ENCODE peak calls at places on chromosomes 4 and X, in four cellular contexts. V is IMR-90, Q is tibial nerve, N is right lobe of liver. O is an unnamed sample.

GRCh38 chrX:53440101-53440500 is 5.9 kb upstream of the HSD17B10 start:
- DNase-seq in V (no peak), Q (no peak), N (no peak), O (no peak)

GRCh38 chrX:79181401-79181800 is 36.9 kb downstream of the GPR174 start:
- DNase-seq in V (no peak), Q (no peak), N (no peak), O (no peak)

GRCh38 chrX:17164936-17165335 is 210.1 kb upstream of the NHS start:
- DNase-seq in V (no peak), Q (no peak), N (no peak), O (no peak)

GRCh38 chrX:109629310-109629709 is 4.3 kb upstream of the KCNE5 start:
- DNase-seq in V (no peak), Q (no peak), N (no peak), O (no peak)

GRCh38 chr4:133808151-133808550 is 393.4 kb downstream of the PABPC4L start:
- DNase-seq in V (peak), Q (no peak), N (no peak), O (no peak)

GRCh38 chrX:16552546-16552945 is 97.4 kb upstream of the S100G start:
- DNase-seq in V (peak), Q (no peak), N (no peak), O (no peak)

GRCh38 chr4:109434793-109435080 is 1.1 kb downstream of the SEC24B start:
- DNase-seq in V (peak), Q (no peak), N (no peak), O (no peak)

GRCh38 chrX:22063284-22063683 is 31.2 kb downstream of the PHEX start:
- DNase-seq in V (no peak), Q (no peak), N (no peak), O (no peak)

GRCh38 chr4:82721819-82722423 is 76.7 kb downstream of the SCD5 start:
- DNase-seq in V (peak), Q (no peak), N (no peak), O (no peak)

GRCh38 chrX:72268601-72269365 is 8.3 kb downstream of the RPS4X start:
- DNase-seq in V (peak), Q (no peak), N (no peak), O (no peak)

GRCh38 chr4:84467601-84468000 is 31.5 kb downstream of the NKX6-1 start:
- DNase-seq in V (no peak), Q (no peak), N (no peak), O (no peak)

GRCh38 chr4:115113382-115114106 is at the start of gene NDST4:
- DNase-seq in V (no peak), Q (no peak), N (no peak), O (no peak)
- H3K4me3 ChIP-seq in V (no peak), Q (peak), N (no peak), O (no peak)

GRCh38 chr4:15420642-15421041 is 7.2 kb upstream of the C1QTNF7 start:
- DNase-seq in V (peak), Q (no peak), N (no peak), O (no peak)
- TF ChIP-seq CTCF in V (no peak), Q (no peak), N (no peak), O (no peak)

GRCh38 chr4:38782452-38783108 is at the start of gene TLR10:
- DNase-seq in V (peak), Q (no peak), N (peak), O (peak)
- TF ChIP-seq POLR2A in V (no peak), Q (no peak), N (no peak), O (no peak)

GRCh38 chr4:41212221-41213203 is 1.8 kb downstream of the APBB2 start:
- DNase-seq in V (peak), Q (no peak), N (peak), O (no peak)
- H3K4me3 ChIP-seq in V (peak), Q (peak), N (peak), O (no peak)

DNA sequence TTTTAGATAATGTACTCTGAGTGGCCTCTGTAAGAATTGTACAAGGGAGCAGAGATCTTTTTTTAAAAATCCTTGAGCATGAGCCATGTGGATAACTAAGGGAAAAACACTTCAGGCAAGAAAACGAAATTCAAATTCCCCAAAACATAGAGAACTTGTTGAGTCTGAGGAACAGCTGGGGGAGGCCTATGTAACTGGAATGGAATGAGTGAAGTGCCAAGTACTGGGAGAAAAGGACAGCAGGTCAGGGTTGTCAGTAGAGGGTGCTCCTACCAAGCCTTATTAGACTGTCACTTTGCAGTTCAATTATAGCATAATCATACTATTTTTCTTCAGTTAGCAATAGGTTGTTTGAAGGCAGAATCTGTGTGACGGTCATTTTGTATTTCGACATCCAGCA is 135.1 kb downstream of the ARHGAP6 start:
- DNase-seq in V (peak), Q (no peak), N (no peak), O (no peak)
- TF ChIP-seq CTCF in V (peak), Q (no peak), N (no peak), O (no peak)

GRCh38 chr4:36244257-36245084 is at the start of gene ARAP2:
- DNase-seq in V (peak), Q (no peak), N (peak), O (peak)
- TF ChIP-seq POLR2A in V (no peak), Q (no peak), N (peak), O (no peak)

GRCh38 chr4:78293348-78293747 is 236.2 kb downstream of the FRAS1 start:
- DNase-seq in V (peak), Q (no peak), N (no peak), O (no peak)

GRCh38 chr4:78292336-78292735 is 235.2 kb downstream of the FRAS1 start:
- DNase-seq in V (no peak), Q (no peak), N (no peak), O (no peak)

GRCh38 chr4:78296261-78296660 is 239.1 kb downstream of the FRAS1 start:
- DNase-seq in V (no peak), Q (no peak), N (no peak), O (no peak)

GRCh38 chr4:78291277-78291676 is 234.2 kb downstream of the FRAS1 start:
- DNase-seq in V (no peak), Q (no peak), N (no peak), O (no peak)

DNA sequence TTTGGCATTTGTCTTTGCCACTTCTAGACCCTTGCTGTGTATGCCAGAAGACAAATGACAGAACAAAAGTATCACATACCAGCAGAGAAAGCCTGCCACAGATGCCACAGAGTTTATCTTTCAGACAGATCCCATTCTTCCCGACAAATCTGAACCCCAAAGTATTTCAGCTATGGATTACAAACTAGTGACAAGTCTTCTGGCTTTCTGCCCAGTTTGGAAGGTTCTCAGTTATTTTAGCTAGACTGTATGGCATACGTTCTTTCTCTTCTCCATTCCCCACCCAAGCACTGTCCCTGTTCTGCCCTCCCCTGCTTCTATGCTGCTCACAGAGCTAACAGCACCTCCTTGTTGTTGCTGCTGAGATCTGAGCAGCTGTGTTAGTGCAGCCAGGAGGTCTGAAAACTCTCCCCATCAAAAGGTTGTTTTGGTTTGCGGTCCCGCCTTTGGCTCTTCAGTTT is 236.7 kb downstream of the FRAS1 start:
- DNase-seq in V (peak), Q (no peak), N (no peak), O (no peak)
- H3K4me3 ChIP-seq in V (no peak), Q (no peak), N (no peak), O (no peak)

DNA sequence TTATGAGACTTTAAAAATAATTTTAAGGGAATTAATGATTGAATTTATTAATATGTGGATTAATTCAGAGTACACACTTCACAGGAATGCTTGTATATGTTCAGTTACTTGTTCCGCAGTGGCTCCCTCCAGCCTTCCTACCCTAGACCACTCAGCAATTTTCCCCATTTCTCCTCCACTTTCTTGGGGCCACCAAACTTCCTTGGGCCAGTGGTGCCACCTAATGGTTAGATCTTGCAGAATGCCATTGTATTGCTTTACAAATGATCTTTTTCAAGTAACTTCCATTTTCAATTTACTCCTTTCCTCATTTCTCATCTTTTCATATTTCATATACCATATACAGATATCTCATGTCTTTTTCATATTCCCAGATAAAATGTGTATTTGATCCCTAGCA is 3.6 kb upstream of the RNF175 start:
- DNase-seq in V (no peak), Q (no peak), N (no peak), O (no peak)
- TF ChIP-seq CTCF in V (no peak), Q (no peak), N (peak), O (no peak)

GRCh38 chrX:120015145-120016067 is 62.1 kb downstream of the RHOXF2B start:
- DNase-seq in V (no peak), Q (no peak), N (no peak), O (no peak)
- TF ChIP-seq POLR2A in V (no peak), Q (no peak), N (no peak), O (no peak)

GRCh38 chrX:103918050-103918449 is 44.4 kb upstream of the TMSB15B start:
- DNase-seq in V (peak), Q (peak), N (no peak), O (no peak)
- H3K4me3 ChIP-seq in V (peak), Q (peak), N (no peak), O (no peak)